ENCODE peak calls at places on chromosomes 6 and 20, in seven cellular contexts. N is IMR-90, G is ascending aorta, X is transverse colon, B is epithelial cell of esophagus, T is AG09309, C is HCT116. F is an unnamed sample.

GRCh38 chr6:167303660-167304625 is 12.8 kb downstream of the UNC93A start:
- DNase-seq in N (no peak), G (no peak), X (no peak), B (no peak), T (no peak), C (no peak), F (no peak)

GRCh38 chr6:56713285-56713684 is 70.6 kb upstream of the DST start:
- DNase-seq in N (peak; percentile 89), G (peak; percentile 82), X (peak; percentile 35), B (peak; percentile 85), T (no peak), C (peak; percentile 77), F (peak; percentile 65)

GRCh38 chr20:49372095-49372734 is 94.4 kb upstream of the ZNFX1 start:
- DNase-seq in N (no peak), G (no peak), X (no peak), B (peak; percentile 79), T (no peak), C (no peak), F (no peak)

GRCh38 chr6:89797317-89797716 is 22.3 kb downstream of the MDN1 start:
- DNase-seq in N (peak; percentile 74), G (peak; percentile 74), X (no peak), B (no peak), T (peak; percentile 72), C (no peak), F (no peak)

GRCh38 chr6:130615816-130616215 is 211.4 kb upstream of the SMLR1 start:
- DNase-seq in N (no peak), G (no peak), X (no peak), B (no peak), T (no peak), C (no peak), F (no peak)

GRCh38 chr6:49515485-49516146 is 15.9 kb downstream of the GLYATL3 start:
- DNase-seq in N (no peak), G (no peak), X (no peak), B (no peak), T (no peak), C (no peak), F (no peak)

GRCh38 chr20:873875-874607 is 40.5 kb downstream of the FAM110A start:
- DNase-seq in N (no peak), G (no peak), X (no peak), B (no peak), T (no peak), C (no peak), F (no peak)

GRCh38 chr6:150237626-150238025 is 94.8 kb downstream of the PPP1R14C start:
- DNase-seq in N (no peak), G (no peak), X (no peak), B (no peak), T (no peak), C (no peak), F (no peak)

GRCh38 chr20:38805502-38805957 is at the start of gene PPP1R16B:
- DNase-seq in N (no peak), G (peak; percentile 68), X (peak; percentile 70), B (no peak), T (no peak), C (no peak), F (no peak)

GRCh38 chr6:121504227-121504626 is 68.8 kb downstream of the GJA1 start:
- DNase-seq in N (peak; percentile 96), G (no peak), X (no peak), B (peak; percentile 92), T (peak; percentile 76), C (no peak), F (no peak)

GRCh38 chr20:63085087-63085861 is 78.5 kb upstream of the BHLHE23 start:
- DNase-seq in N (no peak), G (peak; percentile 57), X (no peak), B (no peak), T (no peak), C (no peak), F (no peak)

GRCh38 chr6:13427838-13428527 is 59.4 kb downstream of the GFOD1 start:
- DNase-seq in N (no peak), G (peak; percentile 63), X (peak; percentile 59), B (no peak), T (no peak), C (no peak), F (no peak)

GRCh38 chr20:63753381-63753780 is 13.8 kb downstream of the SLC2A4RG start:
- DNase-seq in N (no peak), G (no peak), X (no peak), B (no peak), T (no peak), C (no peak), F (no peak)

GRCh38 chr6:143096403-143096802 is 35.7 kb downstream of the AIG1 start:
- DNase-seq in N (no peak), G (no peak), X (no peak), B (no peak), T (no peak), C (no peak), F (no peak)

GRCh38 chr20:37969949-37970855 is 63.1 kb downstream of the TTI1 start:
- DNase-seq in N (no peak), G (no peak), X (no peak), B (peak; percentile 76), T (no peak), C (no peak), F (no peak)

GRCh38 chr6:23413327-23414203 is 712.5 kb upstream of the NRSN1 start:
- DNase-seq in N (peak; percentile 66), G (no peak), X (no peak), B (peak; percentile 38), T (no peak), C (no peak), F (no peak)

GRCh38 chr6:23415819-23416427 is 710.1 kb upstream of the NRSN1 start:
- DNase-seq in N (no peak), G (no peak), X (no peak), B (no peak), T (no peak), C (no peak), F (no peak)

GRCh38 chr6:23412770-23413169 is 713.2 kb upstream of the NRSN1 start:
- DNase-seq in N (no peak), G (no peak), X (no peak), B (peak; percentile 14), T (no peak), C (no peak), F (no peak)

GRCh38 chr6:23414922-23415321 is 711.1 kb upstream of the NRSN1 start:
- DNase-seq in N (no peak), G (no peak), X (no peak), B (no peak), T (no peak), C (no peak), F (no peak)

DNA sequence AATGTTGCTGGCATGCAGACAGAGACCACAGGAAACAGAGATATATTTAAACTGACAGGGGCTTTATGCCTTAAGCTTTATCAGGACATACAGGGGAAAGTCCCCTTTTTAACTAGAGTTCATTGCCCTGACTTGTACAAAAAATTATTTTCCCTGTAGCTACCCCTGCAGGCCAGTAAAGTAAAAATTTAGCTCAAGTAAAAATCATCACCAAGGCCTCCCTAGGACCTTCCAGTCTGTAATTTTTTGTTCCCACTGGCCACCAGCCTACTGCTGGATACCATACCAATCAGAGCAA is 711.9 kb upstream of the NRSN1 start:
- DNase-seq in N (peak; percentile 92), G (no peak), X (no peak), B (peak; percentile 63), T (peak; percentile 44), C (no peak), F (peak; percentile 56)
- TF ChIP-seq CTCF in N (peak; percentile 60), G (no peak), X (no peak), B (peak; percentile 47), T (peak; percentile 55), C (no peak), F (peak; percentile 45)

GRCh38 chr6:72149715-72150114 is 263.4 kb downstream of the RIMS1 start:
- DNase-seq in N (no peak), G (no peak), X (no peak), B (peak; percentile 87), T (no peak), C (no peak), F (no peak)
- H3K4me3 ChIP-seq in N (no peak overlapping the region), G (no peak overlapping the region), X (no peak overlapping the region), B (no peak overlapping the region), T (no peak overlapping the region), C (no peak overlapping the region), F (no peak overlapping the region)

GRCh38 chr6:27669798-27670301 is 196.9 kb upstream of the ZNF184 start:
- DNase-seq in N (no peak), G (no peak), X (no peak), B (no peak), T (no peak), C (no peak), F (no peak)

GRCh38 chr6:27667016-27667415 is 194.1 kb upstream of the ZNF184 start:
- DNase-seq in N (no peak), G (no peak), X (no peak), B (no peak), T (no peak), C (no peak), F (no peak)

GRCh38 chr6:27669278-27669797 is 196.4 kb upstream of the ZNF184 start:
- DNase-seq in N (no peak), G (no peak), X (no peak), B (peak; percentile 47), T (no peak), C (no peak), F (no peak)

GRCh38 chr6:27667651-27668441 is 194.9 kb upstream of the ZNF184 start:
- DNase-seq in N (no peak), G (no peak), X (no peak), B (peak; percentile 44), T (no peak), C (no peak), F (no peak)

DNA sequence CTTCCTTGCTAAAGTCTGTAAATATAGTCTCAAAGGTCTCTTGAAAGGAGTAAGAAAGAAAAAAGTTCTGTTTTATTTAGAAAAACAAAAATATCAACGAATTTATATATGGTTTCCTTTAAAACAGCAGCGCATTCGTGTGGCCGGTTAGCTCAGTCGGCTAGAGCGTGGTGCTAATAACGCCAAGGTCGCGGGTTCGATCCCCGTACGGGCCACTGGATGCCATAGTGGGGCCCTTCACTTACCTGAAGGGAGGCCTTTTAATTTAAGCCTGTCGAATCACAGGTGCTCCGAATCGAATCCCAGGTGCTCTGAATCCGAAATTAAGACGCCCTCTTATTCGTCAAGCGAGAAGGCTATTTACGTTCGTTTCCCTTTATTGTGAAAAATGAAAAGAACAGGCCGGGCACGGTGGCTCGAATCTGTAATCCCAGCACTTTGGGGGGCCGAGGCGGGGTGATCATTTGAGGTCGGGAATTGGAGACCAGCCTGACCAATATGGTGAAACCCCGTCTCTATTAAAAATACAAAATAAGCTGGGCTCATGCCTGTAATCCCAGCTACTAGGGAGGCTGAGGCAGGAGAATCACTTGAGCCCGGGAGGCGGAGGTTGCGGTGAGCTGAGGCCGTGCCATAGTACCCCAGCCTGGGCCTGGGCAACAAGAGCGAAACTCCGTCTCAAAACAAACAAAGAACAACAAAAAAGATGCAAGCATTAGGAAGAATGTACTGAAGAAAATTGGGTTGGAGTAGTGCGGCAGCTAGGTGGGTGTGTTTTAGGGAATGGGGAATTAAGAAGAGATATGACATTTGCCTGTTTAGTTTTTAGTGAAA is 195.8 kb upstream of the ZNF184 start:
- DNase-seq in N (peak; percentile 77), G (no peak), X (peak; percentile 23), B (peak; percentile 87), T (no peak), C (peak; percentile 80), F (no peak)
- TF ChIP-seq CTCF in N (no peak), G (no peak), X (no peak), B (no peak), T (no peak), C (no peak), F (no peak)

DNA sequence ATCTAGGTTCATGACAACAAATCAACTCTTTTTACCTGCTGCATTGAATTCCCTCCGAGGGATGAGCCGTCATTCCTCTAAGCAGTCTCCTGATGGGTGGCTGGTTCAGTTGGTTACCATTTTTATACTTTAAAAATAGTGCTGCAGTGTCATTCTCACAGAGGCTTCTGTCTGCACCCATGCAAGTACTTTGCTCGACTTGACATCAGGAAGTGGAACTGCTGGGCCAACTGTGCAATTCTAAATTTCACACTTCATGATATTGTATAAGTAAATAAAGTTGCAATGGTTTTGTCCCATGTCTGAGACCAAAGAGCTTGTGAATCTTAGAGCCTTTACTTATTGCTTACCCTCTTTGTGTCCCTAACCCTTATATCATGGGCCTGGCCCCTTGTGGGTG is 2.5 kb downstream of the BTN3A1 start:
- DNase-seq in N (no peak), G (no peak), X (no peak), B (no peak), T (no peak), C (no peak), F (no peak)
- H3K4me3 ChIP-seq in N (no peak overlapping the region), G (no peak overlapping the region), X (no peak overlapping the region), B (no peak overlapping the region), T (no peak overlapping the region), C (no peak overlapping the region), F (no peak overlapping the region)

F was measured in retinal pigment epithelial cell.